ENCODE peak calls at places on chromosomes 6 and 20, in ten cellular contexts. H is esophagus squamous epithelium, Q is body of pancreas, P is upper lobe of left lung, V is sigmoid colon, B is heart left ventricle, J is vagina, E is tibial nerve, R is stomach, I is K562. K is an unnamed sample.

GRCh38 chr20:13336308-13337089 is 115.4 kb downstream of the ISM1 start:
- DNase-seq in H (no peak), Q (no peak), P (no peak), V (no peak), B (no peak), J (no peak), E (no peak), R (no peak), I (no peak), K (no peak)

GRCh38 chr6:37236921-37237320 is 20.7 kb upstream of the TBC1D22B start:
- DNase-seq in H (no peak), Q (no peak), P (no peak), V (no peak), B (no peak), J (no peak), E (no peak), R (no peak), I (no peak), K (no peak)

GRCh38 chr6:157631388-157631787 is 191.7 kb upstream of the SNX9 start:
- DNase-seq in H (no peak), Q (no peak), P (no peak), V (peak), B (no peak), J (no peak), E (no peak), R (no peak), I (no peak), K (no peak)

GRCh38 chr20:19947611-19948264 is 69.4 kb upstream of the NAA20 start:
- DNase-seq in H (no peak), Q (peak), P (no peak), V (no peak), B (no peak), J (no peak), E (no peak), R (peak), I (peak), K (no peak)

GRCh38 chr6:137659871-137660270 is 165.7 kb upstream of the OLIG3 start:
- DNase-seq in H (no peak), Q (peak), P (no peak), V (no peak), B (no peak), J (no peak), E (no peak), R (peak), I (no peak), K (no peak)

GRCh38 chr20:34549291-34549928 is 9.1 kb upstream of the MAP1LC3A start:
- DNase-seq in H (no peak), Q (peak), P (no peak), V (no peak), B (no peak), J (no peak), E (no peak), R (no peak), I (peak), K (no peak)

GRCh38 chr20:58219342-58219700 is 9.1 kb downstream of the ANKRD60 start:
- DNase-seq in H (no peak), Q (no peak), P (no peak), V (peak), B (no peak), J (no peak), E (no peak), R (no peak), I (peak), K (no peak)

GRCh38 chr20:22321191-22321590 is 263.2 kb downstream of the FOXA2 start:
- DNase-seq in H (no peak), Q (no peak), P (no peak), V (no peak), B (no peak), J (no peak), E (no peak), R (no peak), I (no peak), K (no peak)

GRCh38 chr6:138555294-138555988 is 56.1 kb upstream of the NHSL1 start:
- DNase-seq in H (no peak), Q (no peak), P (no peak), V (no peak), B (no peak), J (no peak), E (no peak), R (no peak), I (no peak), K (no peak)

GRCh38 chr6:107075951-107076381 is 39.3 kb downstream of the BEND3 start:
- DNase-seq in H (no peak), Q (no peak), P (no peak), V (peak), B (no peak), J (no peak), E (no peak), R (no peak), I (no peak), K (no peak)

GRCh38 chr6:21270501-21271290 is 322.9 kb upstream of the SOX4 start:
- DNase-seq in H (no peak), Q (no peak), P (no peak), V (no peak), B (no peak), J (no peak), E (no peak), R (no peak), I (no peak), K (no peak)

GRCh38 chr6:6678185-6678671 is 89.7 kb downstream of the LY86 start:
- DNase-seq in H (no peak), Q (no peak), P (no peak), V (no peak), B (no peak), J (no peak), E (no peak), R (no peak), I (peak), K (no peak)

GRCh38 chr6:38552136-38552535 is 87.6 kb downstream of the BTBD9 start:
- DNase-seq in H (no peak), Q (no peak), P (no peak), V (no peak), B (no peak), J (no peak), E (no peak), R (no peak), I (no peak), K (no peak)

GRCh38 chr20:37358366-37359150 is 12.6 kb downstream of the SRC start:
- DNase-seq in H (no peak), Q (no peak), P (peak), V (peak), B (no peak), J (no peak), E (no peak), R (peak), I (no peak), K (no peak)

GRCh38 chr6:70479236-70479635 is 65.9 kb downstream of the FAM135A start:
- DNase-seq in H (no peak), Q (no peak), P (no peak), V (no peak), B (no peak), J (no peak), E (no peak), R (no peak), I (no peak), K (no peak)

GRCh38 chr6:6788394-6789020 is 200.0 kb downstream of the LY86 start:
- DNase-seq in H (no peak), Q (peak), P (no peak), V (no peak), B (no peak), J (no peak), E (no peak), R (peak), I (peak), K (peak)

GRCh38 chr20:53579581-53580375 is 13.9 kb downstream of the ZNF217 start:
- DNase-seq in H (no peak), Q (no peak), P (no peak), V (no peak), B (no peak), J (no peak), E (no peak), R (peak), I (peak), K (no peak)

GRCh38 chr6:148414836-148415235 is 72.2 kb downstream of the SASH1 start:
- DNase-seq in H (no peak), Q (no peak), P (no peak), V (no peak), B (no peak), J (no peak), E (no peak), R (no peak), I (no peak), K (no peak)

GRCh38 chr6:89375427-89375868 is 22.9 kb upstream of the UBE2J1 start:
- DNase-seq in H (peak), Q (peak), P (no peak), V (no peak), B (peak), J (no peak), E (no peak), R (peak), I (peak), K (no peak)

GRCh38 chr20:18259730-18260129 is 28.6 kb upstream of the ZNF133 start:
- DNase-seq in H (no peak), Q (no peak), P (no peak), V (no peak), B (no peak), J (no peak), E (no peak), R (no peak), I (no peak), K (no peak)
- H3K4me3 ChIP-seq in H (no peak), Q (no peak), P (no peak), V (no peak), B (no peak), J (no peak), E (no peak), R (no peak), I (no peak), K (no peak)

GRCh38 chr6:35051997-35052583 is 89.0 kb downstream of the TCP11 start:
- DNase-seq in H (no peak), Q (no peak), P (no peak), V (peak), B (peak), J (no peak), E (no peak), R (no peak), I (no peak), K (no peak)

GRCh38 chr6:35049885-35050284 is 91.3 kb downstream of the TCP11 start:
- DNase-seq in H (no peak), Q (no peak), P (no peak), V (peak), B (peak), J (no peak), E (peak), R (no peak), I (peak), K (peak)

GRCh38 chr6:35050291-35050987 is 90.7 kb downstream of the TCP11 start:
- DNase-seq in H (no peak), Q (no peak), P (no peak), V (peak), B (peak), J (no peak), E (no peak), R (no peak), I (no peak), K (no peak)

GRCh38 chr6:35051393-35051792 is 89.7 kb downstream of the TCP11 start:
- DNase-seq in H (no peak), Q (no peak), P (no peak), V (no peak), B (no peak), J (no peak), E (no peak), R (no peak), I (no peak), K (no peak)

DNA sequence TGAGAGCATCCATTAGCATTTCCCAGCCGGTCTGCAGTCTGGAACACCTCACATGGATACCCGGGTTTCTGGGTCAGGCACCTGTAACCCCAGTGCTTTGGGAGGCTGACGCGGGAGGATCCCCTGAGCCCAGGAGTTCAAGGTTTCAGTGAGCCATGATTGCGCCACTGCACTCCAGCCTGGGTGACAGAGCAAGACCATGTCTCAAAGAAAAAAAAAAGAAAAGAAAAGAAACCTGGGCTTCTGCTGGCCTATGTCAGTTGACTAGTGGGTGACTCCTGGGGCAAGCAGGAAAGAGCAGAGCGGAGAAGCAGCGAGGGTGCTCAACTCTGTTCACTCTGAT is 90.2 kb downstream of the TCP11 start:
- DNase-seq in H (no peak), Q (no peak), P (no peak), V (peak), B (peak), J (no peak), E (no peak), R (no peak), I (no peak), K (no peak)
- TF ChIP-seq POLR2A in H (no peak), Q (no peak), P (no peak), V (no peak), B (no peak), J (no peak), E (no peak), R (no peak), I (no peak), K (no peak)

GRCh38 chr6:121319112-121319553 is 15.1 kb downstream of the TBC1D32 start:
- DNase-seq in H (no peak), Q (no peak), P (no peak), V (no peak), B (no peak), J (no peak), E (no peak), R (no peak), I (no peak), K (no peak)
- H3K4me3 ChIP-seq in H (no peak), Q (no peak), P (no peak), V (no peak), B (peak), J (no peak), E (no peak), R (no peak), I (no peak), K (no peak)

DNA sequence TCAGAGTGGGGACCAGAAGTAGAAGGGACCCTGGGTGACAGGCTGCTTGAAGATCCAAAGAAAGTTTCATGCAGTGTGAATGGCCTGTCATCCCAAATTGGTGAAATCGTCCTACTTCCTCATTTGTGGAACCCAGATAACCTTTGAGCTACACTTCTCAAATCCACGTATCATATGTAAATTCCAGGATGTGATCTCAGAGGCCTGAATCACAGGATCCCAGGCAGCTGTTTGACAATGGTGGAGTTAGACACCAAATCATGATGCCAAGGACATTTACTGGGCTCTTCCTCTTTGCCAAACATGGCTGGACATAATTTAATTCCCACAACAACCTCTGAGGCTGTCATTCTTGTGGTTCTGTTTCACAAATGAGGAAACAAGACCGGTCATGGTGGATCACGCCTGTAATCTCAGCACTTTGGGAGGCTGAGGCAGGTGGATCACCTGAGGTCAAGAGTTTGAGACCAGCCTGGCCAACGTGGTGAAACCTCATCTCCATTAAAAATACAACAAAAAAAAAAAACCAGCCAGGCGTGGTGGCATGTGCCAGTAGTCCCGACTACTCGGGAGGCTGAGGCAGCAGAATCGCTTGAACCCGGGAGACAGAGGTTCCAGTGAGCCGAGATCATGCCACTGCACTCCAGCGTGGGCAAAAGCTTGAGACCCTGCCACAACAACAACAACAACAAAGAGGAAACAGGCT is 39.9 kb upstream of the TTPAL start:
- DNase-seq in H (no peak), Q (no peak), P (no peak), V (no peak), B (no peak), J (no peak), E (no peak), R (no peak), I (no peak), K (no peak)
- TF ChIP-seq POLR2A in H (no peak), Q (no peak), P (no peak), V (no peak), B (no peak), J (no peak), E (no peak), R (no peak), I (no peak), K (no peak)